ENCODE peak calls at places on chromosomes 3 and 15, in eight cellular contexts. B is H1, H is IMR-90, R is OCI-LY7, X is PC-9, T is HCT116, I is hepatocyte, K is GM23248. L is an unnamed sample.

GRCh38 chr3:25471081-25471768 is 43.2 kb downstream of the RARB start:
- DNase-seq in R (no peak), I (no peak), X (no peak), T (no peak), H (peak), B (no peak), K (no peak), L (no peak)

GRCh38 chr15:81282911-81283310 is 41.0 kb downstream of the STARD5 start:
- DNase-seq in I (no peak), R (no peak), H (no peak), B (no peak), X (no peak), T (no peak), K (no peak), L (no peak)

GRCh38 chr3:168029705-168030104 is 66.0 kb downstream of the GOLIM4 start:
- DNase-seq in X (no peak), K (no peak), R (no peak), B (peak), I (no peak), H (no peak), T (no peak), L (no peak)

GRCh38 chr3:172634948-172635347 is 75.9 kb downstream of the NCEH1 start:
- DNase-seq in H (no peak), X (no peak), B (no peak), R (no peak), T (no peak), K (no peak), I (no peak), L (no peak)

GRCh38 chr3:110246796-110247369 is 824.7 kb upstream of the NECTIN3 start:
- DNase-seq in B (no peak), R (no peak), H (no peak), X (no peak), K (peak), I (no peak), T (no peak), L (no peak)

GRCh38 chr3:23129062-23129461 is 74.1 kb upstream of the UBE2E2 start:
- DNase-seq in X (no peak), R (no peak), T (no peak), B (no peak), H (no peak), K (no peak), I (no peak), L (no peak)

GRCh38 chr3:51815614-51816013 is 36.6 kb upstream of the IQCF6 start:
- DNase-seq in K (no peak), B (no peak), T (no peak), R (no peak), I (no peak), X (no peak), H (no peak), L (no peak)

GRCh38 chr15:31317033-31317979 is 9.3 kb upstream of the KLF13 start:
- DNase-seq in B (no peak), T (no peak), K (no peak), X (no peak), R (no peak), H (no peak), I (no peak), L (no peak)

GRCh38 chr3:71726106-71726505 is 904 bp upstream of the EIF4E3 start:
- DNase-seq in K (no peak), T (no peak), H (no peak), R (no peak), I (no peak), X (no peak), B (no peak), L (no peak)

GRCh38 chr3:149086232-149086988 is at the start of gene HLTF:
- DNase-seq in H (peak), B (peak), R (peak), K (peak), X (peak), T (peak), I (peak), L (peak)

GRCh38 chr3:98782826-98783500 is 19.8 kb downstream of the ST3GAL6 start:
- DNase-seq in K (no peak), X (no peak), H (no peak), T (no peak), R (no peak), I (no peak), B (no peak), L (peak)

GRCh38 chr3:151468284-151468917 is 7.5 kb upstream of the IGSF10 start:
- DNase-seq in H (peak), T (peak), I (peak), K (peak), X (peak), R (peak), B (peak), L (peak)
- H2AFZ ChIP-seq in H (no peak), T (peak), I (no peak), K (no peak), X (peak), R (no peak), B (no peak), L (no peak)

GRCh38 chr15:89768071-89768500 is 8.0 kb upstream of the MESP2 start:
- DNase-seq in B (no peak), H (peak), I (no peak), X (no peak), R (no peak), T (no peak), K (peak), L (no peak)

GRCh38 chr15:89765694-89766093 is 10.4 kb upstream of the MESP2 start:
- DNase-seq in B (no peak), K (no peak), T (no peak), R (no peak), X (no peak), I (no peak), H (no peak), L (no peak)

GRCh38 chr15:89766357-89767311 is 9.5 kb upstream of the MESP2 start:
- DNase-seq in T (no peak), X (no peak), B (no peak), K (no peak), I (no peak), H (no peak), R (no peak), L (no peak)

GRCh38 chr15:89770041-89770440 is 6.1 kb upstream of the MESP2 start:
- DNase-seq in B (no peak), R (no peak), I (no peak), T (no peak), K (peak), X (no peak), H (peak), L (no peak)

GRCh38 chr15:89767411-89767915 is 8.7 kb upstream of the MESP2 start:
- DNase-seq in I (peak), R (no peak), T (no peak), X (peak), K (no peak), H (no peak), B (no peak), L (no peak)
- H2AFZ ChIP-seq in I (no peak), R (no peak), T (no peak), X (no peak), K (no peak), H (peak), B (no peak), L (no peak)

GRCh38 chr15:50909044-50909342 is 510 bp downstream of the AP4E1 start:
- DNase-seq in H (no peak), R (peak), I (no peak), T (no peak), K (no peak), X (no peak), B (no peak), L (no peak)
- H2AFZ ChIP-seq in H (peak), R (peak), I (peak), T (no peak), K (peak), X (peak), B (peak), L (peak)

DNA sequence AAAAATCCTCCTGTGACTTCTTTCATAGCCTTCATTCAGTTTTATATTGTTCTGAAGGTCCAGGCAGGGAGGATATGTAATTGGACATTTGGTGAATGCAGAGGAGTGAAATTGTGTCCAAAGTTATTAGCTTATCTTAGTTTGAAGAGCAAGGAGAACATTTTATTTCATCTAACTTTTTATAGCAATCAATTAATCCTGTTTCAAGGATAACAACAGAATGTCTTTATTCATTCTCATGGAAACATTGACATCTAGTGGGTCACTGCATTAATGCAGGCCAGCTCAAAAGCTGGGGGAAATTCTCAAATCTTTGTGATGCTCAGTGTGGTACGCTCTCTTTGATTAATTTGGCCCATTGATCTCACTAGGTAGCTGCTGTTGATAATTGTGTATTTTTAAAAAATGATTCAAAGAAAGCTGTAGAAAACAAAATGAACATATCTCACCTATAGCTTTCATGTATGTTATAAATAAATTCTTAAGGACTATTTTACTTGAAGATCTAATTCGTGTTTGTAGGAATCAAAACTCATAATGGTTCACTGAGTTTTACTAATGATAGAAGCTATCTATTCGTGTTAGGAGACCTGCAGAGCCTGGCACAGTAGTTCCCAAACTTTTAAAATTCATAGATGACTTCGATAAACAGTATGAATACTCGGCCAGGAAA is 150.8 kb upstream of the KCNMB2 start:
- DNase-seq in R (peak), X (peak), K (peak), T (peak), I (peak), H (peak), B (peak), L (peak)
- H2AFZ ChIP-seq in R (no peak), X (no peak), K (peak), T (no peak), I (no peak), H (no peak), B (peak), L (peak)

GRCh38 chr15:86916671-86917450 is 837.2 kb downstream of the AGBL1 start:
- DNase-seq in I (no peak), K (no peak), X (no peak), H (no peak), R (no peak), B (no peak), T (no peak), L (no peak)
- H2AFZ ChIP-seq in I (no peak), K (no peak), X (no peak), H (no peak), R (no peak), B (peak), T (no peak), L (peak)

GRCh38 chr3:81485444-81485865 is 276.0 kb downstream of the GBE1 start:
- DNase-seq in T (no peak), H (peak), X (no peak), R (peak), I (peak), B (no peak), K (peak), L (no peak)
- H2AFZ ChIP-seq in T (no peak), H (peak), X (no peak), R (peak), I (no peak), B (no peak), K (peak), L (no peak)

DNA sequence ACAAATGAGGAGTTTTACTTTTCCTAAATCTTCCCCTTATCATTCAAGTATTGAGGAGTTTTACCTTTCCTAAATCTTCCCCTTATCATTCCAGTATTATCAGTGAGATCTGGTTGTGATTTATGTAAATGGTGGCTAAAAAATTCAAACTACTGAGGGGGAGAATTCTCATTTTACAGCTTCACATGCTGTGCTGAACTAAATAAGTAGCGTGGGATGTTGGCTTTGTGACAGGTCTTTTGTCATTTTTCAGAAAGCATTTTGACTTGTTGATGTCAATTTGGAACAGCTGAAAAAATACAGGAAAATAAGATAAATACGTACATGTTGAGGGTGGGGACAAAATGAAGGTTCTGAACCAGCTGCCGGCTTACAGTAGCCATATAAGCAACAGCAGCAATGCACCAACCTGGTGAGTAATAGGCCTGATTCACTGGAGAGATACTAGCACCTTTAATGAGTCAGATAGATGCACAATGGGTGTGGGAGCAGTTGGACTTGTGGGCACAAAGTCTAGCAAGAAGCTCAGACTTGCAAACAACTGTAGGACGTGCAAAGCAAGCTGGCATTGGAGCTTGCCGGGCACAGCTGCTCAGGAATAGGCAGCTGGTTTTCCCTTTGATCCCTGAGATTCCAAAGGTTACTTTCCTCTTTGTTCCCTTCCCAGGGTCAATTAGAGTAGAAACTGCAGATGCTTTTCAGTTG is 12.8 kb downstream of the B3GNT5 start:
- DNase-seq in X (peak), B (no peak), T (peak), I (peak), R (no peak), K (peak), H (peak), L (no peak)
- H2AFZ ChIP-seq in X (no peak), B (no peak), T (no peak), I (no peak), R (no peak), K (no peak), H (no peak), L (peak)

GRCh38 chr3:31704651-31705179 is 172.0 kb downstream of the STT3B start:
- DNase-seq in X (peak), R (no peak), T (peak), B (no peak), I (peak), H (peak), K (peak), L (no peak)
- H2AFZ ChIP-seq in X (peak), R (no peak), T (no peak), B (no peak), I (no peak), H (no peak), K (no peak), L (no peak)

DNA sequence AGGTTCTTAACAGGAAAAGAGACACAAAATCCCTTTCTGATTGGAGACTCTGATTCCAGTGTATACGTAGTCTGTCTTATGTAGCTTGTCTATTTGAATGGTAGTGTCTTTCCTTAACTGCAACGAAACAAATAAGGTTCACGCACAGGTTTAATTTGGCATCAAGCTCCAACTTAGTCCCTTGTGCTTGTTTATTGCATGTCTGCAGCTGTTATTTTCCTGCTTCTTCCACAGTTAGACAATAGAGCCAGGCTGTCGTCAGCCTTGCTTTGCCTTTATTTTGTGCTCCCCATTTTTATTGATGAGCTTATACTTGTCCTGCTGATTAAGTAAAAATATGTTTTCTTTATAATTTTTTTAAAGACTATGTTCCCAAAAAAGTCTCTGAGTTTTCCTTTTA is 152.7 kb upstream of the CDIN1 start:
- DNase-seq in T (no peak), H (no peak), I (no peak), K (no peak), X (no peak), R (no peak), B (no peak), L (no peak)
- H2AFZ ChIP-seq in T (no peak), H (no peak), I (no peak), K (no peak), X (no peak), R (no peak), B (peak), L (no peak)

L was measured in neuronal stem cell.